ENCODE peak calls at places on chromosomes 3 and 15, in seven cellular contexts. S is fibroblast of lung; Z is tibial nerve; T is stimulated activated CD8-positive, alpha-beta memory T cell treated with anti-CD3 and anti-CD28 coated beads, Interleukin-2, amount 100 ng/mL, for 1 hour; Q is T-helper 17 cell; J is activated T-cell treated with anti-CD3 and anti-CD28 coated beads for 24 hours; U is AML-193. L is an unnamed sample.

GRCh38 chr15:60358935-60359672 is 38.7 kb downstream of the ANXA2 start:
- DNase-seq in S (peak; percentile 93), Z (no peak), T (no peak), Q (no peak), J (no peak), U (no peak), L (peak; percentile 76)

GRCh38 chr3:151037746-151038145 is 47.7 kb upstream of the MED12L start:
- DNase-seq in S (peak; percentile 98), Z (no peak), T (no peak), Q (no peak), J (no peak), U (no peak), L (peak; percentile 89)

GRCh38 chr3:125151437-125151806 is 61.1 kb downstream of the SLC12A8 start:
- DNase-seq in S (peak; percentile 47), Z (no peak), T (no peak), Q (no peak), J (no peak), U (no peak), L (no peak)

GRCh38 chr15:57306305-57306943 is 69.9 kb upstream of the CGNL1 start:
- DNase-seq in S (peak; percentile 38), Z (peak; percentile 91), T (peak; percentile 74), Q (peak; percentile 74), J (peak; percentile 71), U (peak; percentile 51), L (peak; percentile 55)

GRCh38 chr3:5324780-5325179 is 137.3 kb downstream of the EDEM1 start:
- DNase-seq in S (no peak), Z (no peak), T (no peak), Q (no peak), J (no peak), U (no peak), L (no peak)

GRCh38 chr3:13420817-13421755 is 964 bp upstream of the NUP210 start:
- DNase-seq in S (no peak), Z (no peak), T (peak; percentile 51), Q (peak; percentile 57), J (peak; percentile 70), U (peak; percentile 96), L (no peak)

GRCh38 chr3:6805236-6805635 is 55.7 kb upstream of the GRM7 start:
- DNase-seq in S (peak; percentile 94), Z (no peak), T (no peak), Q (no peak), J (no peak), U (no peak), L (no peak)

GRCh38 chr3:151478376-151478702 is 17.5 kb upstream of the IGSF10 start:
- DNase-seq in S (no peak), Z (no peak), T (no peak), Q (no peak), J (no peak), U (no peak), L (no peak)

GRCh38 chr3:161551697-161552096 is 55.1 kb downstream of the OTOL1 start:
- DNase-seq in S (no peak), Z (no peak), T (no peak), Q (no peak), J (no peak), U (no peak), L (no peak)

GRCh38 chr3:172749201-172749965 is 1.1 kb upstream of the ECT2 start:
- DNase-seq in S (peak; percentile 98), Z (no peak), T (no peak), Q (no peak), J (no peak), U (no peak), L (peak; percentile 92)

GRCh38 chr3:123723527-123724168 is 138.8 kb upstream of the HACD2 start:
- DNase-seq in S (peak; percentile 69), Z (no peak), T (no peak), Q (no peak), J (peak; percentile 18), U (peak; percentile 90), L (peak; percentile 80)

GRCh38 chr15:67030036-67030762 is 35.2 kb upstream of the SMAD3 start:
- DNase-seq in S (no peak), Z (no peak), T (no peak), Q (no peak), J (no peak), U (no peak), L (no peak)

L was measured in HFFc6.